ENCODE peak calls at places on chromosomes 1 and 21, in seven cellular contexts. W, V, Y, E, X, K and S are unnamed samples.

GRCh38 chr1:206808615-206809014 is 36.3 kb upstream of the IL10 start:
- DNase-seq in W (peak), V (peak), Y (peak), E (peak), X (no peak), K (peak), S (no peak)

GRCh38 chr1:216528816-216529215 is 105.6 kb upstream of the USH2A start:
- DNase-seq in W (no peak), V (peak), Y (no peak), E (no peak), X (no peak), K (no peak), S (no peak)

GRCh38 chr1:205396972-205397616 is 24.8 kb downstream of the LEMD1 start:
- DNase-seq in W (peak), V (peak), Y (peak), E (peak), X (peak), K (peak), S (peak)

GRCh38 chr1:27564710-27565649 is 39.0 kb downstream of the AHDC1 start:
- DNase-seq in W (no peak), V (no peak), Y (no peak), E (no peak), X (peak), K (no peak), S (no peak)

GRCh38 chr1:43367026-43367903 is 546 bp downstream of the ELOVL1 start:
- DNase-seq in W (peak), V (peak), Y (no peak), E (peak), X (no peak), K (peak), S (peak)

GRCh38 chr1:93746009-93746408 is 64.4 kb upstream of the BCAR3 start:
- DNase-seq in W (no peak), V (no peak), Y (no peak), E (no peak), X (no peak), K (no peak), S (no peak)

GRCh38 chr1:48187969-48188563 is 34.5 kb upstream of the SLC5A9 start:
- DNase-seq in W (no peak), V (no peak), Y (no peak), E (no peak), X (no peak), K (no peak), S (no peak)

GRCh38 chr1:15833842-15834405 is 13.6 kb upstream of the SPEN start:
- DNase-seq in W (no peak), V (no peak), Y (no peak), E (no peak), X (no peak), K (peak), S (no peak)

GRCh38 chr1:36390411-36390810 is 4.7 kb upstream of the STK40 start:
- DNase-seq in W (no peak), V (peak), Y (no peak), E (no peak), X (no peak), K (no peak), S (no peak)

GRCh38 chr21:36861924-36862323 is 104.5 kb downstream of the HLCS start:
- DNase-seq in W (no peak), V (no peak), Y (no peak), E (no peak), X (no peak), K (no peak), S (no peak)

GRCh38 chr1:145879775-145880174 is 5.9 kb downstream of the ANKRD35 start:
- DNase-seq in W (no peak), V (no peak), Y (peak), E (no peak), X (no peak), K (no peak), S (no peak)

GRCh38 chr1:230386863-230387262 is 39.3 kb downstream of the PGBD5 start:
- DNase-seq in W (no peak), V (no peak), Y (no peak), E (no peak), X (no peak), K (no peak), S (no peak)

GRCh38 chr1:10724052-10724494 is 72.4 kb downstream of the CASZ1 start:
- DNase-seq in W (no peak), V (no peak), Y (no peak), E (peak), X (no peak), K (peak), S (no peak)

GRCh38 chr1:11719313-11720032 is 16.5 kb upstream of the AGTRAP start:
- DNase-seq in W (peak), V (peak), Y (peak), E (peak), X (peak), K (peak), S (peak)

GRCh38 chr1:31760901-31761470 is 3.2 kb downstream of the ADGRB2 start:
- DNase-seq in W (peak), V (peak), Y (peak), E (peak), X (peak), K (peak), S (peak)

GRCh38 chr1:91929246-91929645 is 20.0 kb upstream of the BRDT start:
- DNase-seq in W (no peak), V (no peak), Y (no peak), E (no peak), X (no peak), K (peak), S (no peak)

GRCh38 chr1:53332833-53333232 is 5.0 kb upstream of the LRP8 start:
- DNase-seq in W (no peak), V (no peak), Y (no peak), E (no peak), X (no peak), K (no peak), S (no peak)